ENCODE peak calls at places on chromosomes 16 and 17, in eight cellular contexts. O, Q, B, W, D, H, N and S are unnamed samples.

GRCh38 chr16:19354371-19354770 is 63.3 kb upstream of the TMC5 start:
- DNase-seq in Q (no peak), W (no peak), H (no peak), D (no peak), N (no peak), B (no peak), O (no peak), S (no peak)

GRCh38 chr17:75524971-75525805 is at the start of gene LLGL2:
- DNase-seq in D (peak), N (peak), Q (no peak), O (no peak), W (peak), B (peak), H (peak), S (peak)

GRCh38 chr17:72635034-72635654 is 457.3 kb downstream of the SLC39A11 start:
- DNase-seq in N (no peak), H (no peak), B (no peak), O (no peak), D (no peak), W (no peak), Q (no peak), S (no peak)

GRCh38 chr17:1054656-1055055 is 57.7 kb downstream of the TIMM22 start:
- DNase-seq in H (no peak), B (no peak), Q (no peak), O (no peak), W (no peak), N (no peak), D (peak), S (no peak)

GRCh38 chr16:80580109-80580832 is 39.5 kb downstream of the DYNLRB2 start:
- DNase-seq in Q (peak), H (no peak), D (no peak), W (peak), O (no peak), N (peak), B (peak), S (no peak)

GRCh38 chr17:20073056-20073979 is 64.2 kb downstream of the SPECC1 start:
- DNase-seq in O (no peak), Q (no peak), H (peak), W (peak), B (peak), N (peak), D (no peak), S (no peak)

GRCh38 chr17:50575581-50576210 is 15.2 kb downstream of the CACNA1G start:
- DNase-seq in N (no peak), B (no peak), H (no peak), W (no peak), D (no peak), Q (no peak), O (no peak), S (no peak)

GRCh38 chr16:835373-835772 is 34.8 kb upstream of the GNG13 start:
- DNase-seq in O (no peak), W (no peak), Q (no peak), N (no peak), B (no peak), D (no peak), H (no peak), S (no peak)

GRCh38 chr16:77789085-77789611 is 784 bp downstream of the VAT1L start:
- DNase-seq in W (no peak), O (no peak), B (no peak), D (no peak), N (no peak), H (no peak), Q (no peak), S (no peak)

GRCh38 chr16:66166451-66166850 is 200.0 kb upstream of the CDH5 start:
- DNase-seq in B (no peak), H (no peak), N (peak), Q (no peak), O (no peak), D (no peak), W (no peak), S (no peak)

GRCh38 chr16:20320592-20320991 is 6.7 kb downstream of the GP2 start:
- DNase-seq in H (no peak), B (no peak), W (no peak), D (no peak), Q (no peak), O (no peak), N (no peak), S (no peak)

GRCh38 chr17:151886-152859 is 14.8 kb downstream of the SCGB1C2 start:
- DNase-seq in O (no peak), D (peak), Q (no peak), N (no peak), H (no peak), B (no peak), W (no peak), S (peak)

GRCh38 chr17:6843241-6843890 is 11.8 kb upstream of the TEKT1 start:
- DNase-seq in W (no peak), O (no peak), N (peak), Q (peak), D (no peak), H (no peak), B (no peak), S (no peak)

GRCh38 chr16:21260870-21261791 is 17.0 kb downstream of the CRYM start:
- DNase-seq in Q (no peak), B (no peak), O (no peak), D (no peak), W (no peak), N (peak), H (no peak), S (no peak)

GRCh38 chr17:43360739-43361498 is 37.9 kb upstream of the ARL4D start:
- DNase-seq in Q (peak), B (peak), H (peak), D (no peak), O (peak), N (peak), W (peak), S (peak)

GRCh38 chr16:21949713-21950260 is 3.4 kb upstream of the UQCRC2 start:
- DNase-seq in O (no peak), Q (no peak), W (no peak), N (no peak), B (no peak), H (no peak), D (no peak), S (no peak)

GRCh38 chr17:14299261-14300093 is 1.4 kb upstream of the HS3ST3B1 start:
- DNase-seq in H (peak), O (no peak), Q (no peak), B (peak), N (peak), W (no peak), D (peak), S (peak)

GRCh38 chr16:17529982-17530760 is 59.4 kb upstream of the XYLT1 start:
- DNase-seq in W (peak), O (no peak), N (no peak), D (no peak), B (peak), H (no peak), Q (no peak), S (no peak)

GRCh38 chr17:29042679-29043538 is at the start of gene PIPOX:
- DNase-seq in N (peak), O (no peak), H (peak), W (no peak), B (peak), D (no peak), Q (peak), S (no peak)
- TF ChIP-seq CTCF in N (peak), O (no peak), H (no peak), W (no peak), B (peak), D (no peak), Q (peak), S (no peak)

GRCh38 chr17:51709867-51710266 is 448.6 kb downstream of the CA10 start:
- DNase-seq in N (no peak), B (no peak), H (no peak), Q (no peak), D (no peak), O (no peak), W (no peak), S (no peak)

GRCh38 chr17:51707216-51707615 is 446.9 kb downstream of the UTP18 start:
- DNase-seq in W (no peak), H (no peak), D (no peak), B (no peak), O (no peak), N (no peak), Q (no peak), S (no peak)

GRCh38 chr17:51710289-51710979 is 448.1 kb downstream of the CA10 start:
- DNase-seq in W (no peak), O (no peak), D (no peak), Q (no peak), B (no peak), H (no peak), N (no peak), S (no peak)

GRCh38 chr17:51706098-51706497 is 445.8 kb downstream of the UTP18 start:
- DNase-seq in Q (no peak), B (no peak), D (no peak), H (no peak), N (no peak), W (no peak), O (no peak), S (no peak)

DNA sequence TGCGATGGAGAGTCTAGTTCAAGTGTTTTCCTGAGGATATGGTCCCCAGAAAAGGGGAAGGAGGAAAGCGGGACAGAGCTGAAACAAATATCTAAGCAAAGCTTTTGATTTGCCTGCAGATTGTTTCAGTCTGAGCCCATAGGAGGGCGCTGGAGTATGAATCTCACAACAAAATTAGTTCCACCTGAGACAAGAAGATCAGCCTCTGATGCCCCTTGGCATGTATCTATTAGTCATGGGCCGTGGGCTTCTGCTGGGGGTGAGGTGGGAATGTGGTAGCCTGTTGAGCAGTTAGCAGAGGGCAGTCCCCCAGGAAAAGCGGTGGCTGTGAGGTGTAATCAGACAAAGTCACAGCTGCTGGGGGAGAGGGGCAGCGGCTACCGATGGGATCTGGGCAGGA is 446.9 kb downstream of the CA10 start:
- DNase-seq in H (no peak), O (no peak), D (no peak), B (no peak), Q (no peak), W (no peak), N (no peak), S (no peak)
- TF ChIP-seq CTCF in H (no peak), O (no peak), D (no peak), B (no peak), Q (no peak), W (no peak), N (no peak), S (no peak)

DNA sequence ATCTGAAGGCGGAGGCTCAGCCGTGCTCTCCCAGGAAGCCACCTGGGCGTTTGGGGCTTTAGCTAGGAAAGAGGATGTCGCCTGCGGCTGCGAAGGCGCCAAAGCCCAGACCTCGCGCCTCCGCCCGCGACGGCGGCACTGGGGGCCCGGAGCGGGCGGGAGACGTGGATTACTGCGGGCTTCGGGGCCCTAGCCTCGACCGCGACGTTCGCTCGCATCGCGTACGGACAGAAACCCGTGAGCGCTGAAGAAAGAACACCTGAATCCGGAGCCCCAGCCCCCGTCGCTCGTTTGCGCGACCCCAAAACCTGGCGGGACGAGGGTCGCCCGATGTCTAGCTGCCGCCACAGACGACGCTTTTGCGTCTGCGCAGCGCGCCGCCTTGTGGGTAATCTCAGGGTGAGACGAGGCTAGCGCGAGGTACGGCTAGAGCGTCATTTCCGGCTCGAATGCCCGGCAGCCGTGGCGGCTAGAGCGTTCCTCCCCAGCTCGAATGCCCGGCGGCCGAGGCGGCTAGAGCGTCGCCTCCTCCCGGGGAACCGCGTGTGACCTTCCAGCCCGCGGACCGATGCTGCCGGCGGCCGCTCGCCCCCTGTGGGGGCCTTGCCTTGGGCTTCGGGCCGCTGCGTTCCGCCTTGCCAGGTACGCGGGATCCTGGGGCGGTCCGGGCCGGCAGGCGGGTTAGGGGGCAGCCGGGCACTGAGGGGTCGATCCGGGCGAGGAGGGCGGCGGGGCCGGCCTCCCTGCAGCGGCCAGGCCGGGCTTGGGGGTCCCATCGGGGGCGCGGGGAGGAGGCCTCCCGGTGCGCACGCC is at the start of gene MRPL12:
- DNase-seq in B (peak), D (peak), N (peak), Q (peak), H (peak), W (peak), O (peak), S (peak)
- TF ChIP-seq CTCF in B (peak), D (no peak), N (peak), Q (no peak), H (no peak), W (peak), O (peak), S (peak)

GRCh38 chr16:24044467-24044866 is 208.7 kb downstream of the PRKCB start:
- DNase-seq in H (no peak), N (no peak), D (no peak), Q (no peak), W (no peak), O (no peak), B (no peak), S (no peak)

GRCh38 chr16:24046442-24046841 is 209.7 kb upstream of the CACNG3 start:
- DNase-seq in O (no peak), N (no peak), W (no peak), Q (no peak), H (no peak), D (no peak), B (no peak), S (no peak)

GRCh38 chr16:24041834-24042631 is 206.2 kb downstream of the PRKCB start:
- DNase-seq in O (no peak), W (peak), D (no peak), H (peak), N (peak), B (peak), Q (no peak), S (peak)

GRCh38 chr16:24049113-24049512 is 207.0 kb upstream of the CACNG3 start:
- DNase-seq in H (no peak), W (no peak), O (no peak), B (no peak), D (no peak), N (no peak), Q (no peak), S (no peak)

DNA sequence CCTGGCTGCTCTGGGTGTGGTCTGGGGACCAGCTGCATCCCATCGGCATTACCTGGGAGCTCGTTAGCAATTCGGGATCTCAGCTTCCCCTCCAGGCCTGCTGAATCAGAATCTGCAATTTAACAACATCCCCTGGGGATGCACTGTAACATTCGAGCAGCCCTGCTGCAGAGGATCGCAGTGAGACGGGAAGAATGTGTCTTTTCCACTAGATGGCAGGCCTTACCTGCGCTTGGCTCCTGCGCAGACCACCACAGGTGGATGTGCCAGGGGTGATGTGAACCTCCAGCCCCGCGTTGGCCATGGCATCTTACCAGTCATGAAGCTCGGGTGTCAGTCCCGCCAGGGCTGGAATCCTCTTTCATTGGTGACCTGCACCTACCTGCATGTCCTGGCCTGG is 209.9 kb downstream of the PRKCB start:
- DNase-seq in D (no peak), O (no peak), B (no peak), W (no peak), Q (no peak), N (no peak), H (no peak), S (no peak)
- TF ChIP-seq CTCF in D (no peak), O (no peak), B (no peak), W (no peak), Q (no peak), N (peak), H (no peak), S (no peak)

GRCh38 chr16:27748868-27749546 is 199.1 kb downstream of the KATNIP start:
- DNase-seq in Q (peak), D (no peak), B (peak), N (peak), O (no peak), W (peak), H (no peak), S (no peak)
- TF ChIP-seq CTCF in Q (peak), D (no peak), B (peak), N (peak), O (no peak), W (peak), H (no peak), S (no peak)

GRCh38 chr17:3669085-3669347 is 404 bp downstream of the EMC6 start:
- DNase-seq in O (no peak), H (no peak), Q (no peak), D (no peak), N (no peak), B (no peak), W (no peak), S (no peak)
- TF ChIP-seq CTCF in O (no peak), H (no peak), Q (no peak), D (no peak), N (no peak), B (no peak), W (no peak), S (no peak)

GRCh38 chr16:50947826-50948225 is 203.2 kb downstream of the SALL1 start:
- DNase-seq in H (no peak), W (no peak), O (no peak), D (no peak), B (no peak), Q (no peak), N (no peak), S (no peak)

GRCh38 chr16:50946098-50946497 is 204.2 kb downstream of the CYLD start:
- DNase-seq in H (no peak), O (no peak), N (no peak), B (no peak), Q (no peak), W (no peak), D (no peak), S (no peak)

GRCh38 chr16:50946606-50947005 is 204.5 kb downstream of the SALL1 start:
- DNase-seq in H (no peak), D (no peak), O (no peak), Q (no peak), B (no peak), W (no peak), N (no peak), S (no peak)

GRCh38 chr16:50950955-50951354 is 200.1 kb downstream of the SALL1 start:
- DNase-seq in B (no peak), O (no peak), Q (no peak), N (no peak), D (no peak), H (no peak), W (no peak), S (no peak)

DNA sequence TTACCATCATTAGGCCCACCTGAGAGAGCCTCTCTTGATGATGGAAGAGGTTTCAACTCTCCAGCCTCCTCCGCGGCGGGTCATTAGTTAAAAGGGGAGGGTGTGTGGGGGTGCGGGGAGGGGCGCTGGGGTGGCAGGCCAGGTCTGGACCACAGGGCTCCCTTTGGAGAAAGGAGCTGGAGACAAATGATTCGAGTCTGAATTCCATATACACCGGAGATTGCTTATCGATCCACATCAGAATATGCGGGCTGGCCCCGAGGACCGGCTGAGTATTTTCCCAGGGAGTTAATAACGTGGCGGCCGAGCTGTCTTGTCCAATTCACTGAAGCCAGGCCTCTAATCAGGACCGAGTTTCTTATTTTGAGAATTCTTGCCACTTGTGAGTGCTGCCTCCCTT is 202.8 kb downstream of the SALL1 start:
- DNase-seq in W (no peak), N (no peak), Q (no peak), O (no peak), B (no peak), D (no peak), H (no peak), S (no peak)
- TF ChIP-seq CTCF in W (no peak), N (no peak), Q (no peak), O (no peak), B (no peak), D (no peak), H (no peak), S (no peak)

GRCh38 chr17:57243171-57243622 is 13.1 kb upstream of the MSI2 start:
- DNase-seq in N (peak), H (peak), D (peak), Q (peak), W (peak), O (no peak), B (peak), S (peak)
- TF ChIP-seq CTCF in N (peak), H (peak), D (peak), Q (peak), W (peak), O (peak), B (peak), S (peak)

DNA sequence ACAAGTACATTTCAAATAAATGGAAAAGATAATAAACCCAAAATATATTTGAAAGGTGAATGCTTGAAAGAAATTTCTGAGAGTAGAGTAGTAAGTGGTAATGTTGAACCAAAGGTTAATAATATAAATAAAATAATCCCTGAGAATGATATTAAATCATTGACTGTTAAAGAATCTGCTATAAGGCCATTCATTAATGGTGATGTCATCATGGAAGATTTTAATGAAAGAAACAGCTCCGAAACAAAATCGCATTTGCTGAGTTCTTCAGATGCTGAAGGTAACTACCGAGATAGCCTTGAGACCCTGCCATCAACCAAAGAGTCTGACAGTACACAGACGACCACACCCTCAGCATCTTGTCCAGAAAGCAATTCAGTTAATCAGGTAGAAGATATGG is 84.2 kb downstream of the C17orf58 start:
- DNase-seq in Q (no peak), H (no peak), N (no peak), W (no peak), D (no peak), O (no peak), B (no peak), S (no peak)
- TF ChIP-seq CTCF in Q (no peak), H (no peak), N (no peak), W (no peak), D (no peak), O (no peak), B (no peak), S (no peak)

GRCh38 chr17:59151007-59151406 is 4.0 kb downstream of the SKA2 start:
- DNase-seq in W (no peak), H (no peak), O (no peak), D (no peak), N (peak), B (no peak), Q (no peak), S (no peak)
- TF ChIP-seq CTCF in W (no peak), H (no peak), O (no peak), D (no peak), N (no peak), B (no peak), Q (no peak), S (no peak)